ENCODE peak calls at places on chromosome 17, in seven cellular contexts. Q is right lobe of liver, S is K562, F is esophagus muscularis mucosa, R is IMR-90, G is Peyer's patch, P is heart left ventricle. N is an unnamed sample.

GRCh38 chr17:56269998-56270397 is 116.7 kb downstream of the ANKFN1 start:
- DNase-seq in G (no peak), R (no peak), S (no peak), Q (no peak), F (no peak), P (no peak), N (no peak)

GRCh38 chr17:80817321-80817845 is 174.3 kb upstream of the CHMP6 start:
- DNase-seq in R (no peak), S (no peak), Q (no peak), P (no peak), F (no peak), G (no peak), N (no peak)

GRCh38 chr17:73691321-73691766 is 47.1 kb upstream of the SDK2 start:
- DNase-seq in S (no peak), R (no peak), P (no peak), F (peak; percentile 83), Q (no peak), G (no peak), N (no peak)

GRCh38 chr17:4499431-4500187 is 928 bp downstream of the SPNS2 start:
- DNase-seq in R (no peak), F (no peak), P (peak; percentile 52), G (no peak), Q (peak; percentile 56), S (no peak), N (no peak)

GRCh38 chr17:72294487-72294893 is 173.7 kb downstream of the SOX9 start:
- DNase-seq in P (peak; percentile 49), G (no peak), Q (no peak), F (no peak), S (no peak), R (no peak), N (no peak)

GRCh38 chr17:72502940-72503341 is 382.1 kb downstream of the SOX9 start:
- DNase-seq in R (peak; percentile 24), S (no peak), P (no peak), G (no peak), Q (no peak), F (no peak), N (no peak)

GRCh38 chr17:59365383-59365981 is 34.0 kb downstream of the YPEL2 start:
- DNase-seq in P (peak; percentile 40), G (no peak), R (no peak), Q (no peak), F (no peak), S (peak; percentile 87), N (no peak)

GRCh38 chr17:57892820-57893595 is 43.2 kb upstream of the MRPS23 start:
- DNase-seq in Q (peak; percentile 86), G (peak; percentile 49), F (peak; percentile 98), S (no peak), P (peak; percentile 97), R (peak; percentile 98), N (peak; percentile 97)

GRCh38 chr17:21280081-21280518 is 4.4 kb upstream of the MAP2K3 start:
- DNase-seq in Q (peak; percentile 90), P (peak; percentile 90), R (peak; percentile 74), G (peak; percentile 87), S (peak; percentile 82), F (peak; percentile 94), N (peak; percentile 82)

GRCh38 chr17:41549596-41550039 is 21.5 kb upstream of the KRT19 start:
- DNase-seq in F (no peak), S (peak; percentile 48), P (no peak), R (peak; percentile 56), Q (no peak), G (no peak), N (no peak)

GRCh38 chr17:7830616-7831015 is 3.4 kb upstream of the KDM6B start:
- DNase-seq in R (no peak), F (no peak), G (no peak), Q (no peak), P (no peak), S (no peak), N (no peak)

GRCh38 chr17:73630531-73630930 is 13.7 kb downstream of the SDK2 start:
- DNase-seq in G (no peak), P (no peak), S (no peak), Q (no peak), R (no peak), F (no peak), N (no peak)

GRCh38 chr17:81520021-81520894 is 7.7 kb upstream of the ACTG1 start:
- DNase-seq in F (no peak), Q (peak; percentile 24), R (no peak), P (peak; percentile 23), G (no peak), S (no peak), N (peak; percentile 41)

GRCh38 chr17:78108726-78109488 is 19.6 kb downstream of the TMC6 start:
- DNase-seq in R (no peak), Q (no peak), G (no peak), P (peak; percentile 62), F (no peak), S (no peak), N (no peak)

GRCh38 chr17:73068322-73069153 is 23.9 kb downstream of the SLC39A11 start:
- DNase-seq in F (no peak), R (peak; percentile 92), Q (no peak), G (no peak), P (no peak), S (no peak), N (no peak)

GRCh38 chr17:491086-492014 is 138.7 kb upstream of the RPH3AL start:
- DNase-seq in P (peak; percentile 73), S (peak; percentile 44), G (no peak), F (no peak), Q (peak; percentile 59), R (peak; percentile 69), N (peak; percentile 52)

GRCh38 chr17:37064166-37064565 is 115.4 kb downstream of the AATF start:
- DNase-seq in G (no peak), F (no peak), Q (no peak), R (no peak), S (no peak), P (no peak), N (peak; percentile 76)

GRCh38 chr17:6969323-6969726 is 26.5 kb upstream of the ALOX12 start:
- DNase-seq in F (no peak), S (no peak), G (no peak), Q (no peak), P (no peak), R (no peak), N (no peak)

GRCh38 chr17:73748521-73748920 is 104.3 kb upstream of the SDK2 start:
- DNase-seq in S (no peak), R (no peak), Q (no peak), P (no peak), G (no peak), F (no peak), N (no peak)

GRCh38 chr17:2062571-2063183 is 7.8 kb downstream of the HIC1 start:
- DNase-seq in Q (no peak), G (no peak), S (no peak), P (peak; percentile 49), F (peak; percentile 92), R (peak; percentile 49), N (no peak)

DNA sequence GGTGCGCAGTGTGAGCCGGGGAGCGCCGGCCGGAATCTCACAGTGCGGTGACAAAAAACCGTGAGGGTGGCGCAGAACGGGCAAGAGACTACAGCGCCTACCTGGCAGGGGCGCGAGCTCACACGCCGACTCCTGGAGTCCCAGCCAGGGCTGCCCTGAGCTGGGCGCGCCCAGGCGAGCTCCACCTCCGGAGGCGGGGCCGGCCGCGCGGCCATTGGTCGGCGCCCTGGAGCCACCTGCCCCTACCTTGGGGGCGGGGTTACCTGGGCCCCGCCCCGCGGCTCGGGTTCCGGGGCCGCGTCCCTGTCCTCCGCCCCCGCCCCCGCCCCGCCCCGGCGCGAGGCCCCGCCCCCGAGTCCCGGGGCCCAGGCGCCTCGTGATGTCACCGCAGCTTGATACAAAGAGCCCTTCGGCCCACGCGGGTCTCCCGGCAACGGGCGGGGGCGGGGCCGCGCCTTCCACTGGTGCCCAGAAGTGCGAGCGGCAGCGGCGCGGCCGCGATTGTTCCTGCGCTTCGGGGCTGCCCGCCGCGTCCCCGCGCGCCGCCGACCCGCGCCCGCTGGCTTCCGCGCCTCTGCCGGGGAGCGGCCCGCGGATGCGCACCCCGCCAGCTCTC is 96.3 kb downstream of the RAB11FIP4 start:
- DNase-seq in Q (peak; percentile 94), G (peak; percentile 98), R (peak; percentile 16), P (peak; percentile 90), F (peak; percentile 92), S (peak; percentile 100), N (peak; percentile 97)
- TF ChIP-seq POLR2A in Q (peak; percentile 83), G (peak; percentile 92), R (no peak), P (peak; percentile 27), F (no peak), S (peak; percentile 88), N (peak; percentile 82)

GRCh38 chr17:79469646-79470045 is 141.2 kb downstream of the RBFOX3 start:
- DNase-seq in F (no peak), Q (no peak), G (no peak), P (no peak), S (no peak), R (no peak), N (no peak)
- H3K27me3 ChIP-seq in F (no peaks in the 10 kb centered on the region), Q (no peaks in the 10 kb centered on the region), G (no peaks in the 10 kb centered on the region), P (peaks cover 11% of the 10 kb centered on the region), S (peaks cover 10% of the 10 kb centered on the region), R (no peaks in the 10 kb centered on the region), N (no peaks in the 10 kb centered on the region)

GRCh38 chr17:44256671-44257070 is 11.3 kb downstream of the SLC4A1 start:
- DNase-seq in R (no peak), G (no peak), F (no peak), S (no peak), P (no peak), Q (no peak), N (no peak)

GRCh38 chr17:44257815-44258750 is 9.9 kb downstream of the SLC4A1 start:
- DNase-seq in S (no peak), R (no peak), P (no peak), Q (no peak), F (no peak), G (no peak), N (peak; percentile 34)

GRCh38 chr17:44254696-44255095 is 13.2 kb downstream of the SLC4A1 start:
- DNase-seq in S (no peak), Q (no peak), F (no peak), R (no peak), P (no peak), G (no peak), N (no peak)

GRCh38 chr17:44253021-44253420 is 14.9 kb downstream of the SLC4A1 start:
- DNase-seq in G (no peak), R (no peak), P (no peak), S (no peak), F (no peak), Q (no peak), N (no peak)

DNA sequence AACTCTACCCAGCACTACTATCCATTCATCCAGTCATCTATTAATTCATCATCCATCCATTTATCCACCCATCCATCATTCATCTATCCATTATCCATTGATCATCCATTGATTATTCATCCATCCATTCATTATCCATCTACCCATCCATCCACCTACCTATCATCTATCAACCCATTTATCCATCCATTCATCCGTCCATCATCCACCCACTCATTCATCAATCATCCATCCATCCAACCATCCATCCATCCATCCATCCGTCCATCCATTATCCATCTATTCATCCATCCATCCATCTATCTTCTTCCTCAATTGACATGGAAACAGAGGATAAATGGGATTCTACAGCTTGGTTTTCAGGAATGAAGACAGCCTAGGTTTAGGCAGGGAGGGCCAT is 12.0 kb downstream of the SLC4A1 start:
- DNase-seq in G (no peak), P (no peak), S (no peak), F (no peak), R (no peak), Q (no peak), N (no peak)
- TF ChIP-seq POLR2A in G (no peak), P (no peak), S (no peak), F (no peak), R (no peak), Q (no peak), N (no peak)

DNA sequence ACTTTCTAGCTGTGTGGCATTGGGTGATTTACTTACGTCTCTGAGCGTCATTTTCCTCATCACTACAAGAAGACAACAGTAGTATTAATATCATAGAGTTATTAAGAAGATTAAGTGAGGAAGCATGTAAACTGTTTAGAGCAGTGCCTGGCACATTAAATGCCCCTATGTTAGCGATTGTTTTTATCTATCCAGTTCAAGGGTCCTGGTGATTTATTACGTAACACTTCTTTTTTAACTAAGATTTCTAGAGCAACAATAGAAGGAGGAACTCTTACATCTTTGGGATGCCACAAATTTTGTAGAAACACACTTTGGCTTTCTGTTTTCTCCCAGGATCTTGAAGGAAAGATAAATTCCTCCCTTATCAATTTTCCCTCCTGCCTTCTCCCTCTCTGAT is 3.3 kb upstream of the GAS7 start:
- DNase-seq in G (no peak), R (no peak), S (no peak), P (no peak), Q (no peak), F (no peak), N (no peak)
- H3K27me3 ChIP-seq in G (no peaks in the 10 kb centered on the region), R (peaks cover 4% of the 10 kb centered on the region), S (no peaks in the 10 kb centered on the region), P (no peaks in the 10 kb centered on the region), Q (peaks cover 4% of the 10 kb centered on the region), F (peaks cover 5% of the 10 kb centered on the region), N (no peaks in the 10 kb centered on the region)